ENCODE peak calls at places on chromosomes 6 and 20, in four cellular contexts. One of them, this sample, is unnamed.

GRCh38 chr6:157981395-157982296 is at the start of gene SYNJ2:
- DNase-seq in brain microvascular endothelial cell: peak
- DNase-seq in tibial artery: peak
- DNase-seq in PC-9: peak
- DNase-seq in this sample: peak

GRCh38 chr20:7770578-7770977 is 169.7 kb downstream of the HAO1 start:
- DNase-seq in brain microvascular endothelial cell: peak
- DNase-seq in tibial artery: no peak
- DNase-seq in PC-9: no peak
- DNase-seq in this sample: no peak

GRCh38 chr6:157099912-157100593 is 223.3 kb downstream of the TMEM242 start:
- DNase-seq in brain microvascular endothelial cell: no peak
- DNase-seq in tibial artery: no peak
- DNase-seq in PC-9: no peak
- DNase-seq in this sample: no peak

GRCh38 chr6:167501831-167502385 is 177.0 kb downstream of the TTLL2 start:
- DNase-seq in brain microvascular endothelial cell: no peak
- DNase-seq in tibial artery: no peak
- DNase-seq in PC-9: peak
- DNase-seq in this sample: peak

GRCh38 chr6:106146852-106147351 is 60.8 kb downstream of the PRDM1 start:
- DNase-seq in brain microvascular endothelial cell: no peak
- DNase-seq in tibial artery: no peak
- DNase-seq in PC-9: peak
- DNase-seq in this sample: no peak

GRCh38 chr20:56778765-56779195 is 149.7 kb downstream of the TFAP2C start:
- DNase-seq in brain microvascular endothelial cell: peak
- DNase-seq in tibial artery: no peak
- DNase-seq in PC-9: peak
- DNase-seq in this sample: no peak

GRCh38 chr6:143721642-143722041 is 43.9 kb downstream of the PHACTR2 start:
- DNase-seq in brain microvascular endothelial cell: no peak
- DNase-seq in tibial artery: no peak
- DNase-seq in PC-9: no peak
- DNase-seq in this sample: no peak

GRCh38 chr6:52647199-52647598 is 23.7 kb upstream of the TMEM14A start:
- DNase-seq in brain microvascular endothelial cell: no peak
- DNase-seq in tibial artery: no peak
- DNase-seq in PC-9: no peak
- DNase-seq in this sample: no peak

GRCh38 chr6:7761047-7761446 is 35.1 kb downstream of the BMP6 start:
- DNase-seq in brain microvascular endothelial cell: no peak
- DNase-seq in tibial artery: no peak
- DNase-seq in PC-9: no peak
- DNase-seq in this sample: no peak

GRCh38 chr6:107813555-107814194 is 10.4 kb downstream of the SCML4 start:
- DNase-seq in brain microvascular endothelial cell: no peak
- DNase-seq in tibial artery: no peak
- DNase-seq in PC-9: no peak
- DNase-seq in this sample: no peak

GRCh38 chr6:78832091-78832808 is 35.1 kb upstream of the IRAK1BP1 start:
- DNase-seq in brain microvascular endothelial cell: no peak
- DNase-seq in tibial artery: no peak
- DNase-seq in PC-9: no peak
- DNase-seq in this sample: no peak

GRCh38 chr6:24522090-24522820 is 27.5 kb downstream of the ALDH5A1 start:
- DNase-seq in brain microvascular endothelial cell: no peak
- DNase-seq in tibial artery: no peak
- DNase-seq in PC-9: no peak
- DNase-seq in this sample: no peak

GRCh38 chr6:168285456-168285855 is 34.1 kb downstream of the DACT2 start:
- DNase-seq in brain microvascular endothelial cell: no peak
- DNase-seq in tibial artery: no peak
- DNase-seq in PC-9: no peak
- DNase-seq in this sample: no peak

GRCh38 chr6:98794306-98794852 is 40.0 kb upstream of the POU3F2 start:
- DNase-seq in brain microvascular endothelial cell: no peak
- DNase-seq in tibial artery: no peak
- DNase-seq in PC-9: no peak
- DNase-seq in this sample: no peak

GRCh38 chr6:4114123-4114522 is 21.3 kb downstream of the ECI2 start:
- DNase-seq in brain microvascular endothelial cell: peak
- DNase-seq in tibial artery: no peak
- DNase-seq in PC-9: no peak
- DNase-seq in this sample: no peak

GRCh38 chr6:41723178-41723935 is 12.1 kb downstream of the TFEB start:
- DNase-seq in brain microvascular endothelial cell: peak
- DNase-seq in tibial artery: peak
- DNase-seq in PC-9: peak
- DNase-seq in this sample: peak

GRCh38 chr6:10138917-10139316 is 276.0 kb downstream of the TFAP2A start:
- DNase-seq in brain microvascular endothelial cell: peak
- DNase-seq in tibial artery: no peak
- DNase-seq in PC-9: no peak
- DNase-seq in this sample: no peak

GRCh38 chr6:15622045-15622750 is 40.6 kb downstream of the DTNBP1 start:
- DNase-seq in brain microvascular endothelial cell: no peak
- DNase-seq in tibial artery: no peak
- DNase-seq in PC-9: no peak
- DNase-seq in this sample: no peak

GRCh38 chr6:170231496-170232185 is 59.2 kb downstream of the DLL1 start:
- DNase-seq in brain microvascular endothelial cell: no peak
- DNase-seq in tibial artery: no peak
- DNase-seq in PC-9: no peak
- DNase-seq in this sample: no peak

GRCh38 chr6:112595841-112596240 is 248.7 kb downstream of the RFPL4B start:
- DNase-seq in brain microvascular endothelial cell: no peak
- DNase-seq in tibial artery: no peak
- DNase-seq in PC-9: no peak
- DNase-seq in this sample: no peak

GRCh38 chr6:12635813-12636212 is 80.8 kb upstream of the PHACTR1 start:
- DNase-seq in brain microvascular endothelial cell: no peak
- DNase-seq in tibial artery: no peak
- DNase-seq in PC-9: no peak
- DNase-seq in this sample: no peak
- H3K27ac ChIP-seq in brain microvascular endothelial cell: no peak
- H3K27ac ChIP-seq in tibial artery: no peak
- H3K27ac ChIP-seq in PC-9: no peak
- H3K27ac ChIP-seq in this sample: no peak

GRCh38 chr20:32321390-32321789 is 36.7 kb upstream of the ASXL1 start:
- DNase-seq in brain microvascular endothelial cell: no peak
- DNase-seq in tibial artery: no peak
- DNase-seq in PC-9: no peak
- DNase-seq in this sample: no peak

GRCh38 chr20:32326507-32326851 is 31.7 kb upstream of the ASXL1 start:
- DNase-seq in brain microvascular endothelial cell: peak
- DNase-seq in tibial artery: no peak
- DNase-seq in PC-9: no peak
- DNase-seq in this sample: no peak

GRCh38 chr20:32329817-32330554 is 28.1 kb upstream of the ASXL1 start:
- DNase-seq in brain microvascular endothelial cell: no peak
- DNase-seq in tibial artery: no peak
- DNase-seq in PC-9: no peak
- DNase-seq in this sample: no peak

GRCh38 chr20:32327087-32327681 is 30.9 kb upstream of the ASXL1 start:
- DNase-seq in brain microvascular endothelial cell: peak
- DNase-seq in tibial artery: no peak
- DNase-seq in PC-9: no peak
- DNase-seq in this sample: no peak

DNA sequence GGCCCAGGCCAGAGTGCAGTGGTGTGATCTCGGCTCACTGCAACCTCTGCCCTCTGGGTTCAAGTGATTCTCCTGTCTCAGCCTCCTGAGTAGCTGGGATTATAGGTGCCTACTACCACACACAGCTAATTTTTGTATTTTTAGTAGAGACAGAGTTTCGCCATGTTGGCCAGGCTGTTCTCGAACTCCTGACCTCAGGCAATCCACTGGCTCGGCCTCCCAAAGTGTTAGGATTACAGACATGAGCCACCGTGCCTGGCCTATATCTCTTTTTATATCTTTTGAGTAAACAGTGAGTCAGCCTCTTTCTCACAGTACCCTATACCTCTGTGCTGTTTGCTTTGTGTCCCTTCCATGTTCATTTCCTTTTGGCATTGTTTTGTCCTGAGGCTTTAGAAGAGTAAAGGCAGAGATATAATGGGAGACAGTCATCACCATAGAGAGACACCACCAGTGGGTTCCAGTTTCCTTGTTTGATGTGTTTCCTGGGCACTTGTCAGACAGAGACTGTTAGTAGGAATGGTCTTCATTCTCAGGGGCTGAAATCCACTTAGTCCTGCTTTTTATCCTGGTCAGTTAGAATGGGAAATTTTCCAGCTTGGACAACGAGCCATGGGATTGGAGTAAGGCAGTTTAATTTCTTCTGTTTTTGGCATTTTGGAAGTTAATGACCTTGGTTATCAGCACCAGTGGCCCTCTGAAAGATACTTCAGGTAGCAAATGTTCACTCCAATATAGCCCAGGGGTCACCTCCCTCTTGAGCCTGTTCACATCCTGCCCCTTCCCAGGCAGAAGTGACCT is 32.2 kb upstream of the ASXL1 start:
- DNase-seq in brain microvascular endothelial cell: peak
- DNase-seq in tibial artery: no peak
- DNase-seq in PC-9: peak
- DNase-seq in this sample: peak
- H3K27ac ChIP-seq in brain microvascular endothelial cell: peak
- H3K27ac ChIP-seq in tibial artery: no peak
- H3K27ac ChIP-seq in PC-9: peak
- H3K27ac ChIP-seq in this sample: peak

DNA sequence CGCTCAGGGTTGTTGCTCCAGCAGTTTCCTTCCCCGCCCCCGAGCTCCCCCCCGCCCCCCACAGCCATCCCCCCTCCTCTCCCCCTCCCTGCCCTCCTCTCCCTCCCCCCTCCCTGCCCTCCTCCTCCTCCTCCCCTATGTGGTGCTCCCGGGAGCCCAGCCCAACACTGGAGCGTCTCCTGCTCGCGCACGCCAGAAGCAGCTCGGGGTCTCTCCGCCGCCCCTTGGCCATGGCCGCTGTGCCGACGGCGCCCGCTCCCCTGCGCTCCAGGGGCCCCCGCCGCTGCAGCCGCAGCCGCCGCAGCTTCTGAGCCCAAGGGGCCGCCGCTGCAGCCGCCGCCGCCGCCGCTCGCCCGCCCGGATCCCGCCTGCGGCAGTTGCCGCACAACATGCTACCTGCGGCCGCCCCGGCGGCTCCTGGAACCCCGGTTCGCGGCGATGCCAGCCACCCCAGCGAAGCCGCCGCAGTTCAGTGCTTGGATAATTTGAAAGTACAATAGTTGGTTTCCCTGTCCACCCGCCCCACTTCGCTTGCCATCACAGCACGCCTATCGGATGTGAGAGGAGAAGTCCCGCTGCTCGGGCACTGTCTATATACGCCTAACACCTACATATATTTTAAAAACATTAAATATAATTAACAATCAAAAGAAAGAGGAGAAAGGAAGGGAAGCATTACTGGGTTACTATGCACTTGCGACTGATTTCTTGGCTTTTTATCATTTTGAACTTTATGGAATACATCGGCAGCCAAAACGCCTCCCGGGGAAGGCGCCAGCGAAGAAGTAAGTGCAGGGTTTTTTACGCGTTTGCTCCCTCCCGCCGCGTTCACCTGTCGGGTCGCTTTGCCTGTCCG is at the start of gene RSPO3:
- DNase-seq in brain microvascular endothelial cell: peak
- DNase-seq in tibial artery: peak
- DNase-seq in PC-9: peak
- DNase-seq in this sample: peak
- H3K27ac ChIP-seq in brain microvascular endothelial cell: no peak
- H3K27ac ChIP-seq in tibial artery: no peak
- H3K27ac ChIP-seq in PC-9: no peak
- H3K27ac ChIP-seq in this sample: peak

DNA sequence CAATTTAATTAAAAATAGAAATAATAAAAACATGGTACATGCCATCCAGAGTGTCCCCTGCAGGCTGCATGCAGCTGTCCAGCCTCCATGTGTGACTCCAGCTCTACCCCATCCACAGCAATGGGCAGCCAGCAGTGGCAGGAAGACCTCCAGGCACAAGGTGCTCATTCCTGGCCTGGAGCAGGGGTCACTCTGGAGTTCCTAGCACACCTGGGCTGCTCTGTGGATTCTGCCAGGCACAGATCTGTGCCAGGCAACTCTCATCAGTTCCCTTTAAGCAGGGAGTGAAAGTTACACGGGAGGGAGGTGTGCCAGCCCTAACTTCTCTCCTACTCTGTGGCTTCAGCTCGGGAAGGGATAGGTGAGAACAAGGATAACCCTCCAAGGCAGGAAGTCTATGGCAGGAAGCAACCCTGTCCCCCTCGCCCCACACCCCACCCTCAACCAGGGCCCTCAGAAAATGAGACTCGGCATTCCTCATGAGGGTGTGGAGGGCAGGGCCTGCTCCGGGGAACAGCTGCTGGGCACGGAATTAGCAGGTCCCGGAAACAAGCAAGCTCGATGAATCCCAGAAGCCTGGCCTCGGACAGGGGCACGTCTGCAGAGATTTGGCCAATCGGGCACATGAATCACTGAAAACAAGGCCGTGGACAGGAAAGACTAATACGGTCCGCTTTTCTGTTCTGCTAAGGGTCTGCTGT is 10.0 kb downstream of the JPH2 start:
- DNase-seq in brain microvascular endothelial cell: no peak
- DNase-seq in tibial artery: no peak
- DNase-seq in PC-9: peak
- DNase-seq in this sample: peak
- H3K27ac ChIP-seq in brain microvascular endothelial cell: no peak
- H3K27ac ChIP-seq in tibial artery: peak
- H3K27ac ChIP-seq in PC-9: peak
- H3K27ac ChIP-seq in this sample: peak

GRCh38 chr6:43992783-43993505 is 134.3 kb downstream of the MRPL14 start:
- DNase-seq in brain microvascular endothelial cell: no peak
- DNase-seq in tibial artery: no peak
- DNase-seq in PC-9: no peak
- DNase-seq in this sample: no peak

GRCh38 chr6:43992126-43992663 is 135.1 kb downstream of the MRPL14 start:
- DNase-seq in brain microvascular endothelial cell: no peak
- DNase-seq in tibial artery: no peak
- DNase-seq in PC-9: no peak
- DNase-seq in this sample: no peak

GRCh38 chr6:43989556-43990248 is 137.6 kb downstream of the MRPL14 start:
- DNase-seq in brain microvascular endothelial cell: no peak
- DNase-seq in tibial artery: no peak
- DNase-seq in PC-9: no peak
- DNase-seq in this sample: no peak

GRCh38 chr6:43990275-43990626 is 137.0 kb downstream of the MRPL14 start:
- DNase-seq in brain microvascular endothelial cell: no peak
- DNase-seq in tibial artery: no peak
- DNase-seq in PC-9: no peak
- DNase-seq in this sample: no peak

GRCh38 chr6:43990627-43991619 is 136.3 kb downstream of the MRPL14 start:
- DNase-seq in brain microvascular endothelial cell: no peak
- DNase-seq in tibial artery: no peak
- DNase-seq in PC-9: no peak
- DNase-seq in this sample: peak
- H3K27ac ChIP-seq in brain microvascular endothelial cell: no peak
- H3K27ac ChIP-seq in tibial artery: no peak
- H3K27ac ChIP-seq in PC-9: no peak
- H3K27ac ChIP-seq in this sample: peak

GRCh38 chr20:62831854-62832211 is 15.0 kb downstream of the COL9A3 start:
- DNase-seq in brain microvascular endothelial cell: no peak
- DNase-seq in tibial artery: no peak
- DNase-seq in PC-9: no peak
- DNase-seq in this sample: no peak
- H3K27ac ChIP-seq in brain microvascular endothelial cell: no peak
- H3K27ac ChIP-seq in tibial artery: no peak
- H3K27ac ChIP-seq in PC-9: peak
- H3K27ac ChIP-seq in this sample: peak

GRCh38 chr20:2386516-2387179 is 5.9 kb downstream of the TGM6 start:
- DNase-seq in brain microvascular endothelial cell: peak
- DNase-seq in tibial artery: no peak
- DNase-seq in PC-9: no peak
- DNase-seq in this sample: no peak
- H3K27ac ChIP-seq in brain microvascular endothelial cell: peak
- H3K27ac ChIP-seq in tibial artery: no peak
- H3K27ac ChIP-seq in PC-9: no peak
- H3K27ac ChIP-seq in this sample: no peak